ENCODE peak calls at places on chromosomes 13 and 19, in five cellular contexts. D is GM04504, I is NCI-H1930, T is HT-29, A is T-helper 17 cell. O is an unnamed sample.
A peak's percentile ranks its signal among the peaks of the same experiment; 100 is the strongest.

GRCh38 chr13:26075498-26075897 is 23.7 kb upstream of the SHISA2 start:
- DNase-seq in T (no peak), A (no peak), D (no peak), I (peak; percentile 40), O (no peak)

GRCh38 chr13:41554626-41555386 is 97.5 kb downstream of the RGCC start:
- DNase-seq in I (no peak), A (no peak), D (no peak), T (no peak), O (no peak)

GRCh38 chr19:23716792-23717191 is 29.8 kb upstream of the ZNF675 start:
- DNase-seq in I (no peak), A (no peak), D (no peak), T (no peak), O (no peak)

GRCh38 chr13:76725211-76725610 is 161.0 kb downstream of the KCTD12 start:
- DNase-seq in T (no peak), I (no peak), A (no peak), D (no peak), O (no peak)

GRCh38 chr13:43285891-43286602 is 262.7 kb downstream of the DNAJC15 start:
- DNase-seq in T (no peak), D (no peak), A (no peak), I (no peak), O (no peak)

GRCh38 chr19:18843960-18844359 is 12.2 kb downstream of the UPF1 start:
- DNase-seq in I (no peak), T (no peak), A (no peak), D (no peak), O (no peak)

GRCh38 chr13:112177889-112178288 is 110.9 kb downstream of the SOX1 start:
- DNase-seq in T (no peak), A (no peak), D (no peak), I (no peak), O (no peak)

GRCh38 chr19:956747-957451 is 27.2 kb upstream of the WDR18 start:
- DNase-seq in A (no peak), D (peak; percentile 28), I (no peak), T (peak; percentile 62), O (no peak)

GRCh38 chr13:36163809-36164308 is 32.7 kb upstream of the DCLK1 start:
- DNase-seq in D (no peak), T (peak; percentile 32), I (peak; percentile 96), A (no peak), O (no peak)

GRCh38 chr19:13172335-13173128 is 22.3 kb downstream of the IER2 start:
- DNase-seq in T (peak; percentile 83), D (peak; percentile 79), A (peak; percentile 64), I (no peak), O (no peak)

GRCh38 chr19:32404213-32404938 is 1.2 kb upstream of the DPY19L3 start:
- DNase-seq in D (no peak), T (no peak), A (no peak), I (no peak), O (no peak)